ENCODE peak calls at places on chromosomes 13 and 19, in eight cellular contexts. One of them, this sample, is unnamed.

GRCh38 chr13:34816118-34816517 is 126.0 kb upstream of the NBEA start:
- DNase-seq in HFF-Myc: no peak
- DNase-seq in sigmoid colon: no peak
- DNase-seq in AG09309: no peak
- DNase-seq in NT2/D1: peak
- DNase-seq in effector memory CD4-positive, alpha-beta T cell: no peak
- DNase-seq in fibroblast of mammary gland: no peak
- DNase-seq in heart right ventricle: no peak
- DNase-seq in this sample: no peak

GRCh38 chr13:45092668-45093067 is 27.6 kb upstream of the GTF2F2 start:
- DNase-seq in HFF-Myc: no peak
- DNase-seq in sigmoid colon: no peak
- DNase-seq in AG09309: no peak
- DNase-seq in NT2/D1: no peak
- DNase-seq in effector memory CD4-positive, alpha-beta T cell: no peak
- DNase-seq in fibroblast of mammary gland: peak
- DNase-seq in heart right ventricle: peak
- DNase-seq in this sample: no peak

GRCh38 chr19:14116918-14117578 is 514 bp downstream of the PRKACA start:
- DNase-seq in HFF-Myc: no peak
- DNase-seq in sigmoid colon: peak
- DNase-seq in AG09309: no peak
- DNase-seq in NT2/D1: no peak
- DNase-seq in effector memory CD4-positive, alpha-beta T cell: peak
- DNase-seq in fibroblast of mammary gland: no peak
- DNase-seq in heart right ventricle: peak
- DNase-seq in this sample: no peak

GRCh38 chr19:45142728-45143115 is 18.1 kb downstream of the NKPD1 start:
- DNase-seq in HFF-Myc: no peak
- DNase-seq in sigmoid colon: no peak
- DNase-seq in AG09309: no peak
- DNase-seq in NT2/D1: no peak
- DNase-seq in effector memory CD4-positive, alpha-beta T cell: no peak
- DNase-seq in fibroblast of mammary gland: peak
- DNase-seq in heart right ventricle: no peak
- DNase-seq in this sample: no peak

GRCh38 chr13:97749174-97749573 is 204.3 kb upstream of the IPO5 start:
- DNase-seq in HFF-Myc: peak
- DNase-seq in sigmoid colon: no peak
- DNase-seq in AG09309: no peak
- DNase-seq in NT2/D1: no peak
- DNase-seq in effector memory CD4-positive, alpha-beta T cell: no peak
- DNase-seq in fibroblast of mammary gland: peak
- DNase-seq in heart right ventricle: no peak
- DNase-seq in this sample: no peak

GRCh38 chr13:44627441-44627840 is 51.3 kb upstream of the TSC22D1 start:
- DNase-seq in HFF-Myc: no peak
- DNase-seq in sigmoid colon: no peak
- DNase-seq in AG09309: no peak
- DNase-seq in NT2/D1: no peak
- DNase-seq in effector memory CD4-positive, alpha-beta T cell: no peak
- DNase-seq in fibroblast of mammary gland: no peak
- DNase-seq in heart right ventricle: no peak
- DNase-seq in this sample: no peak

GRCh38 chr13:27269114-27269665 is 1.4 kb upstream of the RASL11A start:
- DNase-seq in HFF-Myc: no peak
- DNase-seq in sigmoid colon: no peak
- DNase-seq in AG09309: no peak
- DNase-seq in NT2/D1: no peak
- DNase-seq in effector memory CD4-positive, alpha-beta T cell: no peak
- DNase-seq in fibroblast of mammary gland: peak
- DNase-seq in heart right ventricle: no peak
- DNase-seq in this sample: no peak

GRCh38 chr13:50071399-50071798 is 56.2 kb downstream of the KCNRG start:
- DNase-seq in HFF-Myc: no peak
- DNase-seq in sigmoid colon: no peak
- DNase-seq in AG09309: no peak
- DNase-seq in NT2/D1: no peak
- DNase-seq in effector memory CD4-positive, alpha-beta T cell: no peak
- DNase-seq in fibroblast of mammary gland: no peak
- DNase-seq in heart right ventricle: no peak
- DNase-seq in this sample: no peak

GRCh38 chr19:43532571-43532961 is 422 bp upstream of the ZNF575 start:
- DNase-seq in HFF-Myc: no peak
- DNase-seq in sigmoid colon: peak
- DNase-seq in AG09309: no peak
- DNase-seq in NT2/D1: no peak
- DNase-seq in effector memory CD4-positive, alpha-beta T cell: no peak
- DNase-seq in fibroblast of mammary gland: no peak
- DNase-seq in heart right ventricle: no peak
- DNase-seq in this sample: no peak

GRCh38 chr13:53198017-53198416 is 169.4 kb downstream of the OLFM4 start:
- DNase-seq in HFF-Myc: no peak
- DNase-seq in sigmoid colon: no peak
- DNase-seq in AG09309: no peak
- DNase-seq in NT2/D1: no peak
- DNase-seq in effector memory CD4-positive, alpha-beta T cell: no peak
- DNase-seq in fibroblast of mammary gland: no peak
- DNase-seq in heart right ventricle: no peak
- DNase-seq in this sample: no peak

GRCh38 chr19:42325308-42325895 is at the start of gene MEGF8:
- DNase-seq in HFF-Myc: peak
- DNase-seq in sigmoid colon: peak
- DNase-seq in AG09309: peak
- DNase-seq in NT2/D1: peak
- DNase-seq in effector memory CD4-positive, alpha-beta T cell: peak
- DNase-seq in fibroblast of mammary gland: peak
- DNase-seq in heart right ventricle: peak
- DNase-seq in this sample: peak

GRCh38 chr19:42326969-42327368 is 1.5 kb downstream of the MEGF8 start:
- DNase-seq in HFF-Myc: no peak
- DNase-seq in sigmoid colon: no peak
- DNase-seq in AG09309: no peak
- DNase-seq in NT2/D1: no peak
- DNase-seq in effector memory CD4-positive, alpha-beta T cell: no peak
- DNase-seq in fibroblast of mammary gland: no peak
- DNase-seq in heart right ventricle: no peak
- DNase-seq in this sample: no peak

GRCh38 chr19:42325896-42326771 is 699 bp downstream of the MEGF8 start:
- DNase-seq in HFF-Myc: no peak
- DNase-seq in sigmoid colon: no peak
- DNase-seq in AG09309: no peak
- DNase-seq in NT2/D1: no peak
- DNase-seq in effector memory CD4-positive, alpha-beta T cell: no peak
- DNase-seq in fibroblast of mammary gland: no peak
- DNase-seq in heart right ventricle: no peak
- DNase-seq in this sample: no peak

GRCh38 chr19:42328854-42329253 is 3.4 kb downstream of the MEGF8 start:
- DNase-seq in HFF-Myc: no peak
- DNase-seq in sigmoid colon: no peak
- DNase-seq in AG09309: no peak
- DNase-seq in NT2/D1: no peak
- DNase-seq in effector memory CD4-positive, alpha-beta T cell: no peak
- DNase-seq in fibroblast of mammary gland: no peak
- DNase-seq in heart right ventricle: no peak
- DNase-seq in this sample: no peak

DNA sequence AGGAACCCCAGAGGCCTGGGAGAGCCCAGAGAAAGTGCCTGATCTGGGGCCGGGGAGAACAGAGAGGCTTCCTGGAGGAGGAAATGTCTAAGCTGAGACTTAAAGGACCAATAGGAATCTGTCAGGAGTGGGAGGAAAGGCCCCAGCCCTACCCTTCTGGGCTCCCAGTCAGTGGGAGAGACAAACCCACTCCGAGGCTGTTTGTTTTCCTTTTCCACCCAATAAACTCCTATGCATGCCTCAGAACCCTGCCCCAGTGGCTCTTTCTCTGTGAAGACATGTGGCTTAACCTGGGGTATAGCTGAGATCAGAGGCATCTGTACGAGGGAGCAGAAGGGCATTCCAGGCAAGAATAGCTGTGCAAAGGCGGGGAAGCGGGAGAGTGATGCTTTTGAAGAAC is 1.9 kb downstream of the MEGF8 start:
- DNase-seq in HFF-Myc: no peak
- DNase-seq in sigmoid colon: no peak
- DNase-seq in AG09309: no peak
- DNase-seq in NT2/D1: no peak
- DNase-seq in effector memory CD4-positive, alpha-beta T cell: no peak
- DNase-seq in fibroblast of mammary gland: no peak
- DNase-seq in heart right ventricle: no peak
- DNase-seq in this sample: no peak
- H3K4me3 ChIP-seq in HFF-Myc: no peak
- H3K4me3 ChIP-seq in sigmoid colon: no peak
- H3K4me3 ChIP-seq in AG09309: no peak
- H3K4me3 ChIP-seq in NT2/D1: no peak
- H3K4me3 ChIP-seq in effector memory CD4-positive, alpha-beta T cell: no peak
- H3K4me3 ChIP-seq in fibroblast of mammary gland: no peak
- H3K4me3 ChIP-seq in heart right ventricle: no peak
- H3K4me3 ChIP-seq in this sample: no peak

DNA sequence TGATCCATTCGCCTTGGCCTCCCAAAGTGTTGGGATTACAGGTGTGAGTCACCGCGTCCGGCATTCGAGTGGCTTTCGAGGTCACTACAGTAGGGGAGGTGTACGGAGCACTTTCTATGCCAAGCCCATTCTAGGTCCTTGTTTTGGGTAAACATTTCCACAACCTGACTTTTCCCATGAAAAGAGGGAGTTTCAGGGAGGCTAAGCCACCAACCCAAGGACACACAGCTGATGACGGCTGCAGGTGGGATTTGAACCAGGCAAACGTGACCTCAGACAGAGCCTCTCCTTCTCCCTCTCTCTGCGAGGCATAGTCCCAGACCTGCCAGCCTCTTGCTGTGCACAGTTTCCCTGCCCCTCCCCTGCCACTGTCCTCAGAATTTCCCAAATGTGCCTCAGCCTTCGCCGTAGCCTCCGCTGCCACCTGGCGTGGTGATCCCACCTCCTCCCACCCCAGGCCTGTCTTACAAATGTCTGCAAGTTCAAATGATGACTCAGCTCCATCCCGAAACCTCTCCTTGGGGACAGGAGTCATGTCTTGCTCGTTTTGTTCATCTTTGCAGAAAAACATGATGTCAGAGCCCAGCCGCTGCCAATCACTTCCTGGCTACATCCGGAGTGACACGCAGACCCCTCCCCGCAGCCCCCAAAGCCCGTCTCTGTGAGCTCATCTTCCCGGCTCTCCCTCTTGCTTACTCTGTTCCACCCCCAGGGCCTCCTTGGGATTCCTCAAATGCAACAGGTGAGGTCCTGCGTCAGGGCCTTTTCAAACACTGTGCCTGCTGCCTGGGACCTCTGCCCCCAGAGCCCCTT is 6.6 kb upstream of the GADD45B start:
- DNase-seq in HFF-Myc: no peak
- DNase-seq in sigmoid colon: no peak
- DNase-seq in AG09309: no peak
- DNase-seq in NT2/D1: no peak
- DNase-seq in effector memory CD4-positive, alpha-beta T cell: no peak
- DNase-seq in fibroblast of mammary gland: peak
- DNase-seq in heart right ventricle: no peak
- DNase-seq in this sample: peak
- H3K4me3 ChIP-seq in HFF-Myc: no peak
- H3K4me3 ChIP-seq in sigmoid colon: no peak
- H3K4me3 ChIP-seq in AG09309: no peak
- H3K4me3 ChIP-seq in NT2/D1: peak
- H3K4me3 ChIP-seq in effector memory CD4-positive, alpha-beta T cell: no peak
- H3K4me3 ChIP-seq in fibroblast of mammary gland: no peak
- H3K4me3 ChIP-seq in heart right ventricle: no peak
- H3K4me3 ChIP-seq in this sample: no peak

GRCh38 chr13:111943229-111943795 is 123.6 kb upstream of the SOX1 start:
- DNase-seq in HFF-Myc: no peak
- DNase-seq in sigmoid colon: no peak
- DNase-seq in AG09309: no peak
- DNase-seq in NT2/D1: no peak
- DNase-seq in effector memory CD4-positive, alpha-beta T cell: no peak
- DNase-seq in fibroblast of mammary gland: no peak
- DNase-seq in heart right ventricle: no peak
- DNase-seq in this sample: no peak
- H3K4me3 ChIP-seq in HFF-Myc: no peak
- H3K4me3 ChIP-seq in sigmoid colon: no peak
- H3K4me3 ChIP-seq in AG09309: no peak
- H3K4me3 ChIP-seq in NT2/D1: no peak
- H3K4me3 ChIP-seq in effector memory CD4-positive, alpha-beta T cell: no peak
- H3K4me3 ChIP-seq in fibroblast of mammary gland: no peak
- H3K4me3 ChIP-seq in heart right ventricle: no peak
- H3K4me3 ChIP-seq in this sample: no peak

GRCh38 chr19:58572818-58573657 is at the start of gene MZF1:
- DNase-seq in HFF-Myc: peak
- DNase-seq in sigmoid colon: peak
- DNase-seq in AG09309: peak
- DNase-seq in NT2/D1: peak
- DNase-seq in effector memory CD4-positive, alpha-beta T cell: peak
- DNase-seq in fibroblast of mammary gland: peak
- DNase-seq in heart right ventricle: peak
- DNase-seq in this sample: peak

GRCh38 chr19:58569943-58570670 is 3.0 kb downstream of the MZF1 start:
- DNase-seq in HFF-Myc: no peak
- DNase-seq in sigmoid colon: peak
- DNase-seq in AG09309: no peak
- DNase-seq in NT2/D1: no peak
- DNase-seq in effector memory CD4-positive, alpha-beta T cell: no peak
- DNase-seq in fibroblast of mammary gland: no peak
- DNase-seq in heart right ventricle: no peak
- DNase-seq in this sample: no peak

GRCh38 chr19:58572026-58572817 is 913 bp downstream of the MZF1 start:
- DNase-seq in HFF-Myc: no peak
- DNase-seq in sigmoid colon: peak
- DNase-seq in AG09309: no peak
- DNase-seq in NT2/D1: no peak
- DNase-seq in effector memory CD4-positive, alpha-beta T cell: no peak
- DNase-seq in fibroblast of mammary gland: no peak
- DNase-seq in heart right ventricle: no peak
- DNase-seq in this sample: no peak

GRCh38 chr19:58570770-58571574 is 2.2 kb downstream of the MZF1 start:
- DNase-seq in HFF-Myc: no peak
- DNase-seq in sigmoid colon: peak
- DNase-seq in AG09309: no peak
- DNase-seq in NT2/D1: no peak
- DNase-seq in effector memory CD4-positive, alpha-beta T cell: no peak
- DNase-seq in fibroblast of mammary gland: no peak
- DNase-seq in heart right ventricle: peak
- DNase-seq in this sample: no peak

GRCh38 chr19:58571575-58571947 is 1.6 kb downstream of the MZF1 start:
- DNase-seq in HFF-Myc: no peak
- DNase-seq in sigmoid colon: peak
- DNase-seq in AG09309: no peak
- DNase-seq in NT2/D1: no peak
- DNase-seq in effector memory CD4-positive, alpha-beta T cell: no peak
- DNase-seq in fibroblast of mammary gland: no peak
- DNase-seq in heart right ventricle: peak
- DNase-seq in this sample: no peak
- H3K4me3 ChIP-seq in HFF-Myc: no peak
- H3K4me3 ChIP-seq in sigmoid colon: no peak
- H3K4me3 ChIP-seq in AG09309: no peak
- H3K4me3 ChIP-seq in NT2/D1: no peak
- H3K4me3 ChIP-seq in effector memory CD4-positive, alpha-beta T cell: no peak
- H3K4me3 ChIP-seq in fibroblast of mammary gland: no peak
- H3K4me3 ChIP-seq in heart right ventricle: no peak
- H3K4me3 ChIP-seq in this sample: no peak

This sample was measured in skeletal muscle cell.